ENCODE peak calls at places on chromosomes 1 and 21, in four cellular contexts. G is T-helper 9 cell, A is HFFc6, W is iris pigment epithelial cell. M is an unnamed sample.

GRCh38 chr1:161068306-161069200 is 1.1 kb downstream of the ARHGAP30 start:
- DNase-seq in G (peak; percentile 73), A (no peak), W (no peak), M (no peak)

GRCh38 chr1:70429219-70429618 is 18.2 kb downstream of the CTH start:
- DNase-seq in G (no peak), A (peak; percentile 16), W (no peak), M (no peak)

GRCh38 chr1:8397511-8397910 is 79.6 kb downstream of the SLC45A1 start:
- DNase-seq in G (no peak), A (no peak), W (peak; percentile 55), M (no peak)

GRCh38 chr1:211327341-211327921 is 798 bp downstream of the TRAF5 start:
- DNase-seq in G (no peak), A (peak; percentile 49), W (peak; percentile 79), M (peak; percentile 52)

GRCh38 chr1:53505401-53505800 is 46.2 kb downstream of the DMRTB1 start:
- DNase-seq in G (no peak), A (no peak), W (no peak), M (no peak)

GRCh38 chr1:30677471-30677870 is 45.9 kb downstream of the MATN1 start:
- DNase-seq in G (no peak), A (no peak), W (no peak), M (peak; percentile 64)

GRCh38 chr1:150764617-150765090 is 924 bp downstream of the CTSS start:
- DNase-seq in G (no peak), A (peak; percentile 36), W (peak; percentile 78), M (peak; percentile 90)

GRCh38 chr1:107318932-107319331 is 178.1 kb downstream of the NTNG1 start:
- DNase-seq in G (no peak), A (no peak), W (no peak), M (no peak)

GRCh38 chr1:204240233-204240632 is 26.4 kb upstream of the GOLT1A start:
- DNase-seq in G (no peak), A (no peak), W (no peak), M (no peak)

GRCh38 chr1:19079983-19080472 is 123.6 kb upstream of the IFFO2 start:
- DNase-seq in G (no peak), A (peak; percentile 50), W (no peak), M (peak; percentile 100)

GRCh38 chr1:177948336-177948972 is 21.4 kb downstream of the SEC16B start:
- DNase-seq in G (no peak), A (peak; percentile 56), W (peak; percentile 70), M (peak; percentile 61)

GRCh38 chr1:198019126-198019525 is 102.0 kb downstream of the LHX9 start:
- DNase-seq in G (no peak), A (no peak), W (no peak), M (no peak)

GRCh38 chr1:202723708-202724107 is 13.5 kb upstream of the SYT2 start:
- DNase-seq in G (no peak), A (no peak), W (no peak), M (no peak)

GRCh38 chr21:41090981-41091380 is 77.0 kb upstream of the BACE2 start:
- DNase-seq in G (no peak), A (no peak), W (no peak), M (no peak)

GRCh38 chr1:101520302-101520701 is 283.5 kb downstream of the S1PR1 start:
- DNase-seq in G (no peak), A (peak; percentile 33), W (peak; percentile 31), M (peak; percentile 28)

GRCh38 chr1:33219886-33220661 is 36.2 kb upstream of the ZNF362 start:
- DNase-seq in G (no peak), A (peak; percentile 47), W (peak; percentile 55), M (peak; percentile 60)

GRCh38 chr1:207888647-207889046 is 22.3 kb downstream of the CD34 start:
- DNase-seq in G (no peak), A (peak; percentile 60), W (peak; percentile 18), M (no peak)

GRCh38 chr1:36975642-36976041 is 58.7 kb downstream of the GRIK3 start:
- DNase-seq in G (no peak), A (no peak), W (no peak), M (no peak)

GRCh38 chr1:17655922-17656321 is 99.2 kb upstream of the ACTL8 start:
- DNase-seq in G (no peak), A (no peak), W (no peak), M (no peak)

GRCh38 chr1:213439703-213440102 is 388.7 kb downstream of the RPS6KC1 start:
- DNase-seq in G (no peak), A (no peak), W (no peak), M (no peak)

GRCh38 chr1:86500731-86501130 is 32.0 kb downstream of the CLCA1 start:
- DNase-seq in G (no peak), A (no peak), W (no peak), M (no peak)

GRCh38 chr1:248892590-248892989 is 13.4 kb upstream of the PGBD2 start:
- DNase-seq in G (no peak), A (no peak), W (no peak), M (no peak)

GRCh38 chr1:220363196-220363831 is 91.1 kb upstream of the RAB3GAP2 start:
- DNase-seq in G (no peak), A (no peak), W (peak; percentile 12), M (peak; percentile 12)

GRCh38 chr1:163083690-163084089 is 14.5 kb downstream of the RGS4 start:
- DNase-seq in G (no peak), A (peak; percentile 56), W (peak; percentile 78), M (peak; percentile 69)

GRCh38 chr1:203777596-203777995 is 12.6 kb downstream of the LAX1 start:
- DNase-seq in G (no peak), A (no peak), W (peak; percentile 28), M (no peak)

GRCh38 chr1:48750089-48750488 is 26.6 kb downstream of the BEND5 start:
- DNase-seq in G (no peak), A (no peak), W (no peak), M (no peak)

GRCh38 chr1:218778731-218779130 is 394.9 kb upstream of the LYPLAL1 start:
- DNase-seq in G (no peak), A (no peak), W (no peak), M (no peak)

GRCh38 chr1:61515096-61515495 is 209.8 kb downstream of the TM2D1 start:
- DNase-seq in G (no peak), A (no peak), W (no peak), M (no peak)

GRCh38 chr1:219847215-219847855 is 81.0 kb downstream of the SLC30A10 start:
- DNase-seq in G (no peak), A (no peak), W (no peak), M (peak; percentile 37)

GRCh38 chr1:16077430-16078245 is 4.2 kb upstream of the FAM131C start:
- DNase-seq in G (no peak), A (no peak), W (no peak), M (peak; percentile 11)

GRCh38 chr1:19651141-19651737 is 7.1 kb downstream of the NBL1 start:
- DNase-seq in G (peak; percentile 41), A (peak; percentile 48), W (peak; percentile 59), M (peak; percentile 10)

GRCh38 chr1:241343956-241344355 is 13.0 kb downstream of the RGS7 start:
- DNase-seq in G (no peak), A (no peak), W (no peak), M (no peak)

GRCh38 chr21:15820857-15821256 is 91.1 kb downstream of the USP25 start:
- DNase-seq in G (no peak), A (no peak), W (peak; percentile 30), M (no peak)

GRCh38 chr1:19946331-19946751 is 22.9 kb upstream of the PLA2G2E start:
- DNase-seq in G (no peak), A (no peak), W (no peak), M (no peak)

GRCh38 chr1:231603598-231604275 is 22.9 kb upstream of the DISC1 start:
- DNase-seq in G (no peak), A (peak; percentile 57), W (peak; percentile 60), M (peak; percentile 58)

M was measured in renal cortical epithelial cell.